ENCODE peak calls at places on chromosomes 1 and 21, in seven cellular contexts. P is transverse colon; Y is mesendoderm; V is adipocyte; O is effector memory CD4-positive, alpha-beta T cell; N is AG10803; I is fibroblast of the aortic adventitia. L is an unnamed sample.

GRCh38 chr1:75579046-75579445 is 31.9 kb downstream of the SLC44A5 start:
- DNase-seq in V (no peak), P (no peak), I (no peak), Y (no peak), O (no peak), N (no peak), L (no peak)

GRCh38 chr1:88180449-88181108 is 503.5 kb upstream of the PKN2 start:
- DNase-seq in I (peak; percentile 77), V (peak; percentile 87), P (peak; percentile 83), N (peak; percentile 75), O (peak; percentile 2), Y (peak; percentile 92), L (peak; percentile 38)

GRCh38 chr1:156911587-156912298 is 8.7 kb upstream of the LRRC71 start:
- DNase-seq in Y (no peak), P (no peak), O (no peak), V (no peak), N (no peak), I (peak; percentile 28), L (no peak)

GRCh38 chr1:40258445-40258769 is 371 bp downstream of the ZMPSTE24 start:
- DNase-seq in I (peak; percentile 37), N (peak; percentile 14), P (no peak), V (peak; percentile 54), Y (no peak), O (no peak), L (no peak)

GRCh38 chr1:115531806-115532359 is 109.9 kb upstream of the VANGL1 start:
- DNase-seq in V (peak; percentile 61), I (peak; percentile 39), N (no peak), O (no peak), Y (no peak), P (no peak), L (no peak)

GRCh38 chr1:30911061-30911954 is 2.8 kb upstream of the SDC3 start:
- DNase-seq in N (peak; percentile 83), V (peak; percentile 95), Y (peak; percentile 91), I (peak; percentile 81), O (peak; percentile 21), P (peak; percentile 90), L (no peak)

GRCh38 chr1:45448357-45448756 is 42.6 kb downstream of the TESK2 start:
- DNase-seq in V (no peak), O (no peak), P (no peak), I (no peak), N (no peak), Y (peak; percentile 4), L (no peak)

GRCh38 chr1:84266748-84267147 is 34.8 kb upstream of the SAMD13 start:
- DNase-seq in P (no peak), N (no peak), V (no peak), I (no peak), Y (no peak), O (no peak), L (no peak)

GRCh38 chr1:87024936-87025537 is 110.6 kb downstream of the HS2ST1 start:
- DNase-seq in P (no peak), O (no peak), I (peak; percentile 30), Y (peak; percentile 78), N (peak; percentile 25), V (peak; percentile 59), L (peak; percentile 26)
- H3K4me3 ChIP-seq in P (no peak overlapping the region), O (no peak overlapping the region), I (no peak overlapping the region), Y (no peak overlapping the region), N (no peak overlapping the region), V (no peak overlapping the region), L (no peak overlapping the region)

GRCh38 chr1:1014896-1015681 is 1.8 kb downstream of the ISG15 start:
- DNase-seq in V (peak; percentile 38), P (peak; percentile 19), N (no peak), Y (no peak), O (no peak), I (no peak), L (no peak)
- H3K4me3 ChIP-seq in V (no peak overlapping the region), P (no peak overlapping the region), N (no peak overlapping the region), Y (no peak overlapping the region), O (peak overlapping the region; percentile 86), I (no peak overlapping the region), L (peak overlapping the region; percentile 100)

GRCh38 chr21:16422702-16423101 is 692.9 kb downstream of the USP25 start:
- DNase-seq in O (no peak), Y (no peak), V (no peak), N (no peak), I (peak; percentile 68), P (no peak), L (no peak)

GRCh38 chr21:16420086-16420724 is 690.4 kb downstream of the USP25 start:
- DNase-seq in N (peak; percentile 14), O (no peak), V (peak; percentile 49), Y (no peak), I (peak; percentile 77), P (no peak), L (no peak)

GRCh38 chr21:16418663-16419062 is 688.9 kb downstream of the USP25 start:
- DNase-seq in Y (no peak), I (no peak), N (no peak), P (no peak), O (no peak), V (no peak), L (no peak)

GRCh38 chr21:16418211-16418610 is 688.4 kb downstream of the USP25 start:
- DNase-seq in P (no peak), O (no peak), Y (no peak), V (no peak), N (peak; percentile 46), I (peak; percentile 75), L (no peak)

GRCh38 chr21:16419188-16419874 is 689.5 kb downstream of the USP25 start:
- DNase-seq in Y (peak; percentile 2), O (no peak), V (peak; percentile 61), I (peak; percentile 98), P (peak; percentile 12), N (peak; percentile 44), L (no peak)
- H3K4me3 ChIP-seq in Y (no peak overlapping the region), O (no peak overlapping the region), V (peak overlapping the region; percentile 83), I (peak overlapping the region; percentile 71), P (no peak overlapping the region), N (peak overlapping the region; percentile 32), L (no peak overlapping the region)

GRCh38 chr1:220093361-220094015 is 444 bp upstream of the IARS2 start:
- DNase-seq in N (no peak), I (no peak), V (no peak), Y (no peak), P (no peak), O (no peak), L (no peak)
- H3K4me3 ChIP-seq in N (no peak overlapping the region), I (no peak overlapping the region), V (no peak overlapping the region), Y (no peak overlapping the region), P (peak overlapping the region; percentile 93), O (peak overlapping the region; percentile 100), L (no peak overlapping the region)

GRCh38 chr1:226223786-226224244 is 351 bp downstream of the MIXL1 start:
- DNase-seq in V (peak; percentile 14), I (no peak), O (no peak), Y (peak; percentile 57), P (peak; percentile 60), N (no peak), L (no peak)
- H3K4me3 ChIP-seq in V (peak overlapping the region; percentile 66), I (peak overlapping the region; percentile 55), O (peak overlapping the region; percentile 38), Y (peak overlapping the region; percentile 75), P (peak overlapping the region; percentile 35), N (peak overlapping the region; percentile 50), L (peak overlapping the region; percentile 74)

GRCh38 chr1:175150596-175151319 is 41.8 kb downstream of the KIAA0040 start:
- DNase-seq in P (no peak), V (peak; percentile 40), I (peak; percentile 6), N (peak; percentile 44), O (no peak), Y (no peak), L (no peak)

GRCh38 chr1:175145899-175146298 is 46.7 kb downstream of the KIAA0040 start:
- DNase-seq in N (no peak), P (no peak), I (no peak), V (no peak), Y (no peak), O (no peak), L (no peak)

GRCh38 chr1:175148068-175148467 is 44.5 kb downstream of the KIAA0040 start:
- DNase-seq in V (no peak), P (no peak), N (no peak), I (no peak), Y (no peak), O (no peak), L (no peak)

GRCh38 chr1:175152006-175152652 is 40.4 kb downstream of the KIAA0040 start:
- DNase-seq in N (peak; percentile 33), Y (peak; percentile 64), O (peak; percentile 58), V (peak; percentile 76), P (peak; percentile 66), I (peak; percentile 51), L (no peak)

DNA sequence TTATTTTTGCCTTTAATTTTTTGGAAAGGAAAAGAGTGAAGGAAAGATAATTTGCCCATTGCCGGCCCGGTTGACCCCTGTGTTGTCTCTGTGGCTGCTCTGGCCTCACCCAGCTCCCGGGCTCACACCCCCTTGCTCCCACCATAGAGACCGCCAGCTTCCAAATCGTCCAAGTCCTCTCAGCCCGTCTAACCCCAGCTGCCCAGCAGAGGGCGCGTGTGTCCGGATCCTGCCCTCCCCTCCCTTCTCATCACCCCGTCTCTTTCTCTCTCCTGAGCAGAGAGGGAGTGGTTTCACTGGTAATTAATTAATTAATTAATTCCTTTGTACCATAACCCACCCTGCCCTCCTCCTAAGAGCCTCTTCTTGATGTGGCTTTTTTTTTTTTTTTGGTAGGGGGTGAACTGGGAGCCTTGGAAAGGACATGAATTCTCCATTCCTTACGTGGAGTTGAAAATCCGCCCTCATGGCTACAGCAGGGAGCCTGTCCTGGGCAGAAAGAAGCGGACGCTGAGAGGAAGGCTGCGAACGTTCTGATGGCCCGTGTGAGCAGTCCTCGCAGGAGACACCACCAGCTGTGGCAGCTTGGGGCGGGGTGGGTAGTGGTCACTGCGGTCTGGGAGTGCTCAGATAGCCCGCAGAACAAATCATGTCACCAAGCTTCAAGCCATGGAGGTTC is 45.9 kb downstream of the KIAA0040 start:
- DNase-seq in N (peak; percentile 43), I (peak; percentile 41), P (peak; percentile 68), Y (peak; percentile 85), O (peak; percentile 38), V (peak; percentile 77), L (no peak)
- H3K4me3 ChIP-seq in N (no peak overlapping the region), I (no peak overlapping the region), P (no peak overlapping the region), Y (no peak overlapping the region), O (no peak overlapping the region), V (no peak overlapping the region), L (no peak overlapping the region)

GRCh38 chr1:3089490-3089889 is 20.5 kb downstream of the PRDM16 start:
- DNase-seq in I (no peak), O (no peak), Y (no peak), V (no peak), P (no peak), N (no peak), L (no peak)
- H3K4me3 ChIP-seq in I (no peak overlapping the region), O (no peak overlapping the region), Y (no peak overlapping the region), V (no peak overlapping the region), P (no peak overlapping the region), N (no peak overlapping the region), L (no peak overlapping the region)

GRCh38 chr1:178126790-178127189 is 32.9 kb downstream of the RASAL2 start:
- DNase-seq in V (peak; percentile 75), Y (peak; percentile 59), P (no peak), N (peak; percentile 85), O (no peak), I (peak; percentile 88), L (no peak)
- H3K4me3 ChIP-seq in V (peak overlapping the region; percentile 19), Y (no peak overlapping the region), P (no peak overlapping the region), N (no peak overlapping the region), O (no peak overlapping the region), I (no peak overlapping the region), L (no peak overlapping the region)

DNA sequence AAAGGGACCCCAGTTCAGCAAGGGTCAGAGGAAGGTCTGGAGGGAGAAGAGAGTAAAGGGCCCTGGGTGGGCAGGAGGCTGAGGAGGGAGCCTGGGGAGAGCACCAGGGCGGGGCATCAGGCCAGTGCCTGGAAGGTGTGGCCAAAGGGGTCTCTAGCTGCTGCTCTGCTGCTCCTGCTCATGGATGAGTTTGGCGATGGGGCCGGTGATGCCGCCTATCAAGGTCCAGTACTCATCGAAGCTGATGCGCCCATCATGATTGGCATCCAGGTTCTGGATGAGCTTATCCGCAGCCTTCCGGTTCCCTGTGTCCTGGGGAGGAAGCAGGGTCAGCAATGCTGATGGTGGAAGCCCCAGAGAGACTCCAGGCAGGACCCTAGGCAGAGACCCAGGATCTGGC is 5.6 kb downstream of the S100A16 start:
- DNase-seq in P (no peak), Y (no peak), O (no peak), N (no peak), I (no peak), V (no peak), L (no peak)
- H3K4me3 ChIP-seq in P (no peak overlapping the region), Y (no peak overlapping the region), O (no peak overlapping the region), N (no peak overlapping the region), I (no peak overlapping the region), V (no peak overlapping the region), L (no peak overlapping the region)

L was measured in GM12864.